ENCODE peak calls at places on chromosomes 2 and 18, in ten cellular contexts. S, G, D, F, T, U, O, B, J and V are unnamed samples.
A peak's percentile ranks its signal among the peaks of the same experiment; 100 is the strongest.

GRCh38 chr2:202109737-202110184 is 36.7 kb downstream of the KIAA2012 start:
- DNase-seq in S (no peak), G (no peak), D (peak; percentile 16), F (peak; percentile 69), T (no peak), U (no peak), O (no peak), B (no peak), J (no peak), V (no peak)

GRCh38 chr18:45611943-45612342 is 3.3 kb upstream of the SLC14A2 start:
- DNase-seq in S (no peak), G (no peak), D (no peak), F (no peak), T (no peak), U (no peak), O (no peak), B (no peak), J (no peak), V (no peak)

GRCh38 chr2:179302149-179302548 is 37.5 kb upstream of the SESTD1 start:
- DNase-seq in S (no peak), G (no peak), D (no peak), F (no peak), T (no peak), U (no peak), O (no peak), B (no peak), J (no peak), V (no peak)

GRCh38 chr2:238910751-238911351 is 63.0 kb downstream of the TWIST2 start:
- DNase-seq in S (no peak), G (no peak), D (no peak), F (no peak), T (no peak), U (no peak), O (no peak), B (no peak), J (peak; percentile 74), V (peak; percentile 89)

GRCh38 chr2:74514368-74515270 is at the start of gene TLX2:
- DNase-seq in S (no peak), G (peak; percentile 49), D (peak; percentile 53), F (no peak), T (no peak), U (no peak), O (no peak), B (no peak), J (peak; percentile 33), V (no peak)

GRCh38 chr18:59079264-59079972 is 60.3 kb upstream of the SEC11C start:
- DNase-seq in S (no peak), G (no peak), D (no peak), F (no peak), T (no peak), U (no peak), O (no peak), B (no peak), J (no peak), V (peak; percentile 51)

GRCh38 chr2:177754476-177754873 is 318.1 kb downstream of the PDE11A start:
- DNase-seq in S (no peak), G (no peak), D (no peak), F (peak; percentile 32), T (no peak), U (no peak), O (no peak), B (no peak), J (no peak), V (no peak)

GRCh38 chr2:49616800-49617199 is 462.5 kb upstream of the FSHR start:
- DNase-seq in S (no peak), G (no peak), D (peak; percentile 55), F (peak; percentile 16), T (no peak), U (no peak), O (peak; percentile 15), B (no peak), J (peak; percentile 42), V (peak; percentile 56)

DNA sequence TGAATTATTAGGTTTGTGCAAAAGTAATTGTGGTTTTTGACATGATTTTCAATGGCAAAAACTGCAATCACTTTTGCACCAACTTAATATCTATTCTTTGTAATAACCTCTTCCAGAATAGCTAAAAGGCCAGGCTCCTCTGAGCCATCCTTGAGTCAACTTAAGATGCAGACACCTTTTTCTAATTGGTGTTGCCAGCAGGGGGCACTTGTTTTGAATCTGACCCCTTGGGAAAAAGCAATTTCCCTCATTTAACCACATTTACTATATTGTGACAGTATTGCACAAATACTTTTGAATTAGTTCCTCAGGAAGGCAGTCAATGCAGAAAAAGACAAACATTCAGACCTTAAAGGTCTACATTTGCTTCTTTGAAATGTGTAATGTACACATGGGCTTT is 78.6 kb upstream of the GALNT5 start:
- DNase-seq in S (no peak), G (no peak), D (peak; percentile 57), F (no peak), T (no peak), U (peak; percentile 14), O (no peak), B (no peak), J (no peak), V (no peak)
- TF ChIP-seq CTCF in S (peak; percentile 21), G (no peak), D (peak; percentile 34), F (peak; percentile 17), T (no peak), U (no peak), O (no peak), B (peak; percentile 5), J (peak; percentile 42), V (no peak)

GRCh38 chr18:63017977-63018376 is 301.6 kb downstream of the BCL2 start:
- DNase-seq in S (no peak), G (no peak), D (no peak), F (no peak), T (no peak), U (no peak), O (no peak), B (no peak), J (no peak), V (no peak)

DNA sequence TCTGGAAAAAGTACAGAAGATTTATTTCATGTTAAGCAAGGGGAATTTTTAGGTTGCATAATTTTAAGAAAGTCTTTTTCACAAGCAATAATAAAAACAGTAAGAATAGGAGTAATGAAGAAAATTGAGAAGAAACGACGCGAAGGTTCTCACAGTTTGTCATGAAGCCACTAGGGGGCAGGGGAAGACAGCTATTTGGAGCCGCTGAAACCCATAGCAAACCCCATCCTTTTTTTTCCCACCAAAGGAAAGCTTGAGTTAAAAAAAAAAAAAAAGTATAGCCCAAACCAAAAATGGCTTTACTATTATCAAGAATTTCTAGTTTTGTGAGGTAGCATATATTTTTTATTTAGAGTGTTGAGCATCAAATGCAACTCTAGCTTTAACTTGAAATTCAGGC is 300.9 kb downstream of the PHLPP1 start:
- DNase-seq in S (peak; percentile 27), G (peak; percentile 73), D (peak; percentile 82), F (peak; percentile 80), T (no peak), U (peak; percentile 62), O (peak; percentile 76), B (peak; percentile 15), J (peak; percentile 67), V (peak; percentile 68)
- TF ChIP-seq CTCF in S (peak; percentile 78), G (peak; percentile 86), D (peak; percentile 65), F (peak; percentile 77), T (peak; percentile 74), U (peak; percentile 89), O (peak; percentile 53), B (peak; percentile 86), J (peak; percentile 80), V (peak; percentile 76)

DNA sequence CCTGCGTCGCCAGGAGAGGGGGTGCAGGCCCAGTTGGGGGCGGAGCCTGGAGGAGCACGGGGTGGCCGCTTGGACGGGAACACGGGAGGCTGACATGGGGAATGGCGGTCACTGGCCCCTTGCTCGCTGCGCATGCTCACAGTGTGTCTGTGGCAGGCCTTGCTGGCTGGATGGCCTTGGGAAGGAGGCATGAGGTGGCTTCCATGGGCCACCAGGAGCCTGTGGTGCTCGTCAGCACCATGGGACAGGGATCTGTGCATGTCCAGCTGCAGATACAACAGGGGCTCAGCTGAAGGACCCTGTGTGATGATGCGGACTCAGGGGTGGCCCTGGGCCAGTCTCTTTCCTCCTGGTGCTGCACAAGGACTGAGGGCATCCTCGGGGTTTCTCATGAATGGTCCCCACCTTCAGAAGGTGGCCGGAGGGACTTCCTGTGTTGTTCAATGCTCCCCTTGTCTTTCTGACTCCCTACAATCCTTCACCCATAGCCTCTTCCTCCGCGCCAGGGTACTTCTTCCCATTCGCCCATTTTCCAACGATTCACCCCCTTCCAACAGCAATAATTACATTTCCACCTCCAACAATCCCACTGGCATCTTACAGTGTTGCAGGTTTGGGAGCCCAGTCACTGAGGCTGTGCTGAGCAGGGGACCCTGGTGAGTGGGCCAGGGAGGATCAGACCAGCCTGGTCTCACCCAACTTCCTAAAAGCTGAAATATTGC is 3.4 kb upstream of the SP140L start:
- DNase-seq in S (no peak), G (no peak), D (peak; percentile 19), F (no peak), T (no peak), U (no peak), O (no peak), B (no peak), J (no peak), V (no peak)
- TF ChIP-seq CTCF in S (peak; percentile 39), G (no peak), D (peak; percentile 48), F (peak; percentile 44), T (no peak), U (peak; percentile 55), O (peak; percentile 25), B (no peak), J (peak; percentile 46), V (peak; percentile 30)

GRCh38 chr2:102588213-102588939 is 31.0 kb upstream of the SLC9A2 start:
- DNase-seq in S (no peak), G (no peak), D (no peak), F (no peak), T (no peak), U (no peak), O (no peak), B (no peak), J (no peak), V (no peak)

GRCh38 chr2:102591646-102592045 is 27.7 kb upstream of the SLC9A2 start:
- DNase-seq in S (no peak), G (no peak), D (no peak), F (no peak), T (no peak), U (no peak), O (no peak), B (no peak), J (no peak), V (no peak)

GRCh38 chr2:102589444-102589843 is 29.9 kb upstream of the SLC9A2 start:
- DNase-seq in S (no peak), G (no peak), D (no peak), F (no peak), T (no peak), U (no peak), O (no peak), B (no peak), J (no peak), V (no peak)

GRCh38 chr2:102593516-102593915 is 25.8 kb upstream of the SLC9A2 start:
- DNase-seq in S (no peak), G (no peak), D (no peak), F (no peak), T (no peak), U (no peak), O (no peak), B (no peak), J (no peak), V (no peak)

GRCh38 chr2:102592601-102593000 is 26.8 kb upstream of the SLC9A2 start:
- DNase-seq in S (no peak), G (no peak), D (peak; percentile 47), F (peak; percentile 37), T (no peak), U (peak; percentile 42), O (no peak), B (no peak), J (peak; percentile 56), V (peak; percentile 42)
- TF ChIP-seq CTCF in S (peak; percentile 48), G (no peak), D (peak; percentile 64), F (peak; percentile 69), T (no peak), U (peak; percentile 44), O (no peak), B (peak; percentile 49), J (peak; percentile 72), V (peak; percentile 61)